ENCODE peak calls at places on chromosomes 12 and 14, in eight cellular contexts. E is NT2/D1; D is fibroblast of mammary gland; C is stromal cell of bone marrow; N is omental fat pad; Q is activated CD4-positive, alpha-beta T cell treated with anti-CD3 and anti-CD28 coated beads, Interleukin-2, amount 50 U/mL, for 4 hours; Z is COLO829; P is brain microvascular endothelial cell. X is an unnamed sample.

GRCh38 chr12:122040579-122041386 is 19.1 kb downstream of the BCL7A start:
- DNase-seq in D (no peak), E (no peak), C (no peak), P (no peak), Q (no peak), N (no peak), Z (no peak), X (no peak)

GRCh38 chr12:65415826-65416225 is 137.3 kb downstream of the MSRB3 start:
- DNase-seq in N (no peak), D (peak), Q (no peak), C (no peak), P (peak), E (no peak), Z (no peak), X (no peak)

GRCh38 chr12:104698871-104699270 is 242.1 kb downstream of the CHST11 start:
- DNase-seq in E (no peak), D (peak), Z (no peak), P (no peak), C (no peak), N (no peak), Q (no peak), X (no peak)

GRCh38 chr12:108232565-108232964 is 103.5 kb downstream of the WSCD2 start:
- DNase-seq in C (no peak), E (no peak), Q (no peak), P (no peak), N (no peak), D (no peak), Z (no peak), X (no peak)

GRCh38 chr14:24186831-24187537 is 1.6 kb downstream of the IPO4 start:
- DNase-seq in E (no peak), C (no peak), N (no peak), Z (no peak), Q (no peak), P (no peak), D (no peak), X (no peak)

GRCh38 chr12:87728936-87729593 is 300.1 kb downstream of the C12orf50 start:
- DNase-seq in N (no peak), D (no peak), C (no peak), Z (no peak), Q (no peak), P (no peak), E (no peak), X (no peak)

GRCh38 chr12:30694971-30695326 is 720 bp downstream of the IPO8 start:
- DNase-seq in N (no peak), Z (peak), D (peak), Q (no peak), C (no peak), E (no peak), P (no peak), X (no peak)

GRCh38 chr12:22518067-22518719 is 26.1 kb downstream of the C2CD5 start:
- DNase-seq in D (peak), N (no peak), C (no peak), Z (no peak), E (no peak), P (peak), Q (no peak), X (no peak)

GRCh38 chr12:124496584-124496983 is 70.8 kb downstream of the NCOR2 start:
- DNase-seq in N (no peak), P (no peak), Q (no peak), D (peak), C (no peak), E (no peak), Z (no peak), X (no peak)

GRCh38 chr12:86376052-86376451 is 119.9 kb upstream of the MGAT4C start:
- DNase-seq in N (no peak), D (no peak), P (no peak), E (peak), Z (no peak), Q (no peak), C (no peak), X (no peak)

GRCh38 chr12:5043589-5044419 is at the start of gene KCNA5:
- DNase-seq in P (no peak), N (no peak), D (no peak), Z (no peak), Q (no peak), E (no peak), C (no peak), X (no peak)

GRCh38 chr12:80490329-80490728 is 46.3 kb downstream of the PTPRQ start:
- DNase-seq in E (no peak), C (no peak), P (no peak), D (no peak), Q (no peak), Z (no peak), N (no peak), X (no peak)

GRCh38 chr12:52380271-52380694 is 5.2 kb downstream of the KRT84 start:
- DNase-seq in N (no peak), Z (peak), E (peak), P (peak), D (peak), Q (no peak), C (no peak), X (no peak)

GRCh38 chr12:122471324-122472226 is 29.2 kb downstream of the ZCCHC8 start:
- DNase-seq in C (peak), P (no peak), Z (peak), E (peak), D (peak), Q (no peak), N (no peak), X (no peak)

GRCh38 chr12:56359851-56360767 is at the start of gene STAT2:
- DNase-seq in N (peak), Z (peak), Q (peak), E (peak), C (peak), P (peak), D (peak), X (peak)

GRCh38 chr14:91264151-91265150 is 19.9 kb upstream of the GPR68 start:
- DNase-seq in E (no peak), P (no peak), Q (no peak), C (no peak), D (no peak), N (no peak), Z (no peak), X (no peak)

GRCh38 chr12:40446385-40446784 is 221.6 kb downstream of the LRRK2 start:
- DNase-seq in E (peak), Q (no peak), P (no peak), C (peak), N (no peak), D (peak), Z (peak), X (no peak)

GRCh38 chr14:20613094-20614037 is 22.2 kb upstream of the RNASE12 start:
- DNase-seq in E (peak), P (peak), Z (peak), N (no peak), C (peak), D (peak), Q (peak), X (peak)

GRCh38 chr12:57127101-57127709 is 1.1 kb upstream of the LRP1 start:
- DNase-seq in P (no peak), Q (peak), E (no peak), N (no peak), C (no peak), Z (no peak), D (no peak), X (no peak)

GRCh38 chr12:124640096-124640495 is 72.7 kb upstream of the NCOR2 start:
- DNase-seq in C (peak), N (no peak), P (peak), E (no peak), Z (no peak), D (peak), Q (no peak), X (no peak)

GRCh38 chr12:132584472-132584871 is 25.9 kb downstream of the LRCOL1 start:
- DNase-seq in D (no peak), E (no peak), Z (no peak), Q (no peak), N (no peak), P (no peak), C (no peak), X (no peak)

GRCh38 chr14:88607829-88608228 is 45.0 kb downstream of the ZC3H14 start:
- DNase-seq in P (no peak), E (no peak), Q (no peak), D (no peak), N (no peak), Z (no peak), C (no peak), X (no peak)

GRCh38 chr14:104362761-104363605 is 216.6 kb upstream of the C14orf180 start:
- DNase-seq in Q (no peak), C (no peak), E (no peak), D (no peak), P (no peak), N (no peak), Z (no peak), X (peak)

GRCh38 chr12:107373238-107373809 is 280.0 kb upstream of the CRY1 start:
- DNase-seq in N (no peak), C (no peak), E (no peak), Z (no peak), D (no peak), Q (no peak), P (no peak), X (no peak)

GRCh38 chr14:33118653-33119052 is 180.0 kb downstream of the NPAS3 start:
- DNase-seq in D (no peak), E (no peak), P (no peak), C (no peak), Q (no peak), Z (no peak), N (no peak), X (no peak)